ENCODE peak calls at places on chromosomes 1 and 21, in four cellular contexts. One of them, this sample, is unnamed. For H3K27me3, the result is how much of the 10 kb centered on the place peaks cover.

GRCh38 chr21:45549670-45550463 is 7.6 kb upstream of the SLC19A1 start:
- DNase-seq in upper lobe of right lung: peak
- DNase-seq in psoas muscle: peak
- DNase-seq in small intestine: no peak
- DNase-seq in this sample: no peak

GRCh38 chr1:150268342-150268705 is 492 bp downstream of the APH1A start:
- DNase-seq in psoas muscle: peak
- DNase-seq in small intestine: peak
- DNase-seq in upper lobe of right lung: peak
- DNase-seq in this sample: no peak

GRCh38 chr21:46194374-46195334 is 10.4 kb upstream of the SPATC1L start:
- DNase-seq in upper lobe of right lung: peak
- DNase-seq in psoas muscle: no peak
- DNase-seq in small intestine: no peak
- DNase-seq in this sample: peak

GRCh38 chr1:40438391-40439015 is 11.8 kb upstream of the ZFP69B start:
- DNase-seq in psoas muscle: no peak
- DNase-seq in upper lobe of right lung: no peak
- DNase-seq in small intestine: peak
- DNase-seq in this sample: no peak

GRCh38 chr1:178180405-178180804 is 86.5 kb downstream of the RASAL2 start:
- DNase-seq in upper lobe of right lung: no peak
- DNase-seq in small intestine: no peak
- DNase-seq in psoas muscle: no peak
- DNase-seq in this sample: no peak

GRCh38 chr1:226654508-226655124 is 84.5 kb downstream of the ITPKB start:
- DNase-seq in small intestine: no peak
- DNase-seq in upper lobe of right lung: no peak
- DNase-seq in psoas muscle: peak
- DNase-seq in this sample: no peak

GRCh38 chr1:186899977-186900376 is 71.2 kb downstream of the PLA2G4A start:
- DNase-seq in upper lobe of right lung: no peak
- DNase-seq in small intestine: no peak
- DNase-seq in psoas muscle: no peak
- DNase-seq in this sample: no peak

GRCh38 chr1:203127672-203128611 is at the start of gene ADORA1:
- DNase-seq in small intestine: peak
- DNase-seq in upper lobe of right lung: peak
- DNase-seq in psoas muscle: peak
- DNase-seq in this sample: peak

GRCh38 chr1:64906447-64906846 is 59.9 kb downstream of the JAK1 start:
- DNase-seq in upper lobe of right lung: no peak
- DNase-seq in psoas muscle: no peak
- DNase-seq in small intestine: peak
- DNase-seq in this sample: no peak

GRCh38 chr21:18275740-18276139 is 31.1 kb downstream of the CHODL start:
- DNase-seq in small intestine: peak
- DNase-seq in upper lobe of right lung: no peak
- DNase-seq in psoas muscle: no peak
- DNase-seq in this sample: no peak

GRCh38 chr1:93433407-93433961 is 14.4 kb upstream of the FNBP1L start:
- DNase-seq in upper lobe of right lung: peak
- DNase-seq in psoas muscle: no peak
- DNase-seq in small intestine: no peak
- DNase-seq in this sample: no peak

GRCh38 chr1:2587071-2587859 is 688 bp downstream of the PRXL2B start:
- DNase-seq in psoas muscle: no peak
- DNase-seq in upper lobe of right lung: no peak
- DNase-seq in small intestine: peak
- DNase-seq in this sample: no peak

GRCh38 chr1:46516551-46516950 is 26.9 kb downstream of the DMBX1 start:
- DNase-seq in small intestine: no peak
- DNase-seq in psoas muscle: peak
- DNase-seq in upper lobe of right lung: no peak
- DNase-seq in this sample: no peak

GRCh38 chr1:206804156-206804737 is 32.0 kb upstream of the IL10 start:
- DNase-seq in upper lobe of right lung: no peak
- DNase-seq in psoas muscle: no peak
- DNase-seq in small intestine: no peak
- DNase-seq in this sample: no peak

GRCh38 chr1:206800411-206800810 is 28.1 kb upstream of the IL10 start:
- DNase-seq in upper lobe of right lung: no peak
- DNase-seq in small intestine: no peak
- DNase-seq in psoas muscle: no peak
- DNase-seq in this sample: no peak

GRCh38 chr1:206801467-206801866 is 29.2 kb upstream of the IL10 start:
- DNase-seq in upper lobe of right lung: no peak
- DNase-seq in small intestine: no peak
- DNase-seq in psoas muscle: no peak
- DNase-seq in this sample: no peak

GRCh38 chr1:206803221-206803730 is 31.0 kb upstream of the IL10 start:
- DNase-seq in small intestine: peak
- DNase-seq in upper lobe of right lung: no peak
- DNase-seq in psoas muscle: no peak
- DNase-seq in this sample: no peak

DNA sequence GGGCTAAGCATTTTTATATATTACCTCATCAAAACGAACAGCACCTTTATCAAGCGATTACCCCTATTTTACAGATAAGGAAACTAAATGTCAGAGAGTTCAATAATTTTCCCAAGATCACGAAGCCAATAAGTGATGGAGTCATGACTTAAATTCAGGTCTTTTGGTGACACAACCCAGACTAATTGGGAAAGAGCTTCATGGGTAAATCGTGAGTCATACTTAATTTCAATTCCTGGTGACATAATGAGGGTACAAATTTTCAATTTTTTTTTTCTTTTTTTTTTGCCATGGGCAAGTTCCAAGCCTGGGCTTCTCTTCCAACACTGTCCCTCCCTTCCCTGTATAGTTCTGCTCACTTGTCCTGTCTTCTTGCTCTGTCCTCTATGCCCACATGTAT is 30.1 kb upstream of the IL10 start:
- DNase-seq in small intestine: no peak
- DNase-seq in upper lobe of right lung: no peak
- DNase-seq in psoas muscle: no peak
- DNase-seq in this sample: no peak
- H3K27me3 ChIP-seq in small intestine: under half
- H3K27me3 ChIP-seq in upper lobe of right lung: under half
- H3K27me3 ChIP-seq in psoas muscle: under half
- H3K27me3 ChIP-seq in this sample: under half

GRCh38 chr1:35361638-35362037 is 93.1 kb downstream of the ZMYM4 start:
- DNase-seq in upper lobe of right lung: no peak
- DNase-seq in psoas muscle: no peak
- DNase-seq in small intestine: no peak
- DNase-seq in this sample: no peak
- H3K27me3 ChIP-seq in upper lobe of right lung: under half
- H3K27me3 ChIP-seq in psoas muscle: under half
- H3K27me3 ChIP-seq in small intestine: under half
- H3K27me3 ChIP-seq in this sample: under half

GRCh38 chr1:7628273-7628672 is 142.8 kb upstream of the VAMP3 start:
- DNase-seq in psoas muscle: peak
- DNase-seq in small intestine: no peak
- DNase-seq in upper lobe of right lung: no peak
- DNase-seq in this sample: no peak

GRCh38 chr1:7630378-7630777 is 140.7 kb upstream of the VAMP3 start:
- DNase-seq in small intestine: no peak
- DNase-seq in upper lobe of right lung: no peak
- DNase-seq in psoas muscle: no peak
- DNase-seq in this sample: no peak

GRCh38 chr1:7629465-7630195 is 141.5 kb upstream of the VAMP3 start:
- DNase-seq in upper lobe of right lung: no peak
- DNase-seq in psoas muscle: no peak
- DNase-seq in small intestine: no peak
- DNase-seq in this sample: no peak

GRCh38 chr1:7632126-7632525 is 139.0 kb upstream of the VAMP3 start:
- DNase-seq in upper lobe of right lung: no peak
- DNase-seq in psoas muscle: no peak
- DNase-seq in small intestine: no peak
- DNase-seq in this sample: no peak

GRCh38 chr1:7629011-7629410 is 142.1 kb upstream of the VAMP3 start:
- DNase-seq in upper lobe of right lung: no peak
- DNase-seq in small intestine: no peak
- DNase-seq in psoas muscle: no peak
- DNase-seq in this sample: no peak
- H3K27me3 ChIP-seq in upper lobe of right lung: under half
- H3K27me3 ChIP-seq in small intestine: under half
- H3K27me3 ChIP-seq in psoas muscle: under half
- H3K27me3 ChIP-seq in this sample: under half

DNA sequence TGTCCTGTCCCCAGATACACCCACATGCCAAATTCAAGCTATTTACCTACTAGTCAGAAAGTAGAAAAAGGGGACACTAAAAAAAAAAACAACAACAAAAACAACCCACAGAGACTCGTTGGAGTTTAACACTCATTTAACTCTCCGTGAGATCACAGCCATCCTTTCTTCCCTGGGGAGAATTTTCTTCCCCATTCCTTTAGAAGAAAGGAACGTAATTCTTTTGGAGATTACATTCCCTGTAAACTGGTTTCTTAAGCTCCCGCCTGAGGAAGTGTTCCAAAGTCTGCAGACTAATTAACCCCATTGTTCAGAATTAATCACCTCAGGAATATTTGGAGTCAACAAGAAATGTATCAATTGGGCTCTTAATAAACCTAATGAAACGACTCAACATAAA is 228.2 kb upstream of the CSF3R start:
- DNase-seq in small intestine: no peak
- DNase-seq in psoas muscle: no peak
- DNase-seq in upper lobe of right lung: no peak
- DNase-seq in this sample: no peak
- H3K27me3 ChIP-seq in small intestine: under half
- H3K27me3 ChIP-seq in psoas muscle: half or more
- H3K27me3 ChIP-seq in upper lobe of right lung: under half
- H3K27me3 ChIP-seq in this sample: under half

DNA sequence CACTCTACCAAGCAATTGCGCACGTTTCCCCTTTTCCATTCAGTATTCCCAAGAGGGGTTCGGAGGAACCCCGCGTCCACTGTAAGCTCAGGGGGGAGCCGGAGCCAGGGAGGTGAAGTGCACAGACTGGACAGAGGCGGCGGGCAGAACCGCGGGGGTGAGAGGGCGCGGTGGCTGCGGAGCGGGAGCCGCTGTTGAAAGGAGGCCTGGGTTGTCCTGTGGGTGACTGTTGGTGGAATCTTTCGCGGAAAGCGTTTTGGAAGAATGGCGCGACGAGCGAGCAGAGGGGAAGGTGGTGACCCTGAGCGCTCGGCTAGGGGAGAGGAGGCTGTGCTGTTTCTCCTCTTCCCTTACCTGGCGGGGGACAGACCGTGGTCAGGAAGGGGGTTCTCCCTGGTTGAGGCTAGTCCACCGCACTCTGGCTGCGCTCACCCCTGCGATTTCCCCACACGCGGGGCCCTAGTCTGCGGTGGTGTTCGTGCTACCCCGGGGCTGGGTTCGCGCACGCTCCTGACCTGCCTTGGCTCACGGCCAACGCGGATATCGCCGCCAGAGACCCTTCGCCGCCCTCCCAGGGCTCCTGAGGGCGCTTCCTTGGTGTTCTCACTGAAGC is 92.8 kb downstream of the PRKAB2 start:
- DNase-seq in psoas muscle: no peak
- DNase-seq in upper lobe of right lung: no peak
- DNase-seq in small intestine: no peak
- DNase-seq in this sample: no peak
- H3K27me3 ChIP-seq in psoas muscle: half or more
- H3K27me3 ChIP-seq in upper lobe of right lung: half or more
- H3K27me3 ChIP-seq in small intestine: under half
- H3K27me3 ChIP-seq in this sample: under half